ENCODE peak calls at places on chromosome 7, in nine cellular contexts. I is stimulated activated CD4-positive, alpha-beta T cell treated with anti-CD3 and anti-CD28 coated beads, Interleukin-4, amount 100 ng/mL, for 24 hours; S is hypothalamus; M is fibroblast of gingiva; P is OCI-LY7; Z is substantia nigra; K is bronchial epithelial cell; F is COR-L47; A is BE2C. L is an unnamed sample.

GRCh38 chr7:55878701-55879100 is 8.6 kb upstream of the ZNF713 start:
- DNase-seq in K (no peak), I (no peak), P (no peak), Z (no peak), M (no peak), S (no peak), A (no peak), F (no peak), L (no peak)

GRCh38 chr7:28723336-28723735 is 234.8 kb downstream of the TRIL start:
- DNase-seq in K (no peak), F (no peak), S (no peak), M (no peak), P (no peak), A (no peak), Z (peak), I (no peak), L (peak)

GRCh38 chr7:131219277-131220041 is 108.2 kb upstream of the MKLN1 start:
- DNase-seq in K (no peak), F (no peak), S (peak), I (no peak), P (peak), M (no peak), Z (peak), A (no peak), L (no peak)

GRCh38 chr7:104156842-104157277 is 51.0 kb downstream of the ORC5 start:
- DNase-seq in Z (no peak), S (no peak), K (peak), A (no peak), M (peak), P (peak), F (peak), I (no peak), L (peak)

GRCh38 chr7:30403477-30403876 is 75.1 kb downstream of the NOD1 start:
- DNase-seq in Z (no peak), K (peak), A (no peak), M (no peak), S (no peak), F (no peak), I (no peak), P (no peak), L (no peak)

GRCh38 chr7:29924006-29924405 is 65.6 kb downstream of the SCRN1 start:
- DNase-seq in Z (no peak), A (no peak), S (no peak), K (no peak), F (no peak), M (no peak), P (no peak), I (no peak), L (no peak)

GRCh38 chr7:17526621-17527020 is 228.2 kb downstream of the AHR start:
- DNase-seq in Z (no peak), I (no peak), S (no peak), F (no peak), K (no peak), A (no peak), P (no peak), M (no peak), L (no peak)

GRCh38 chr7:120168066-120168465 is 104.9 kb upstream of the KCND2 start:
- DNase-seq in M (peak), K (peak), A (no peak), F (no peak), S (no peak), I (no peak), Z (no peak), P (no peak), L (no peak)

GRCh38 chr7:16531682-16532081 is 5.1 kb downstream of the LRRC72 start:
- DNase-seq in P (no peak), S (no peak), A (no peak), F (no peak), I (no peak), K (no peak), M (no peak), Z (no peak), L (no peak)

GRCh38 chr7:92636018-92636560 is 45.9 kb upstream of the FAM133B start:
- DNase-seq in F (no peak), I (no peak), S (no peak), M (no peak), P (no peak), K (no peak), A (no peak), Z (no peak), L (no peak)

GRCh38 chr7:137606061-137606674 is 240.6 kb downstream of the DGKI start:
- DNase-seq in K (peak), Z (no peak), F (peak), P (peak), S (no peak), I (no peak), A (no peak), M (peak), L (peak)